ENCODE peak calls at places on chromosomes 1 and 21, in nine cellular contexts. One of them, this sample, is unnamed.

GRCh38 chr1:115323366-115324004 is 14.6 kb downstream of the NGF start:
- DNase-seq in NCI-H1436: no peak
- DNase-seq in AG08396: no peak
- DNase-seq in nucleus accumbens: no peak
- DNase-seq in Panc1: peak; percentile 24
- DNase-seq in stimulated activated CD4-positive, alpha-beta T cell treated with anti-CD3 and anti-CD28 coated beads, Interleukin-4, amount 100 ng/mL, for 4 hours: no peak
- DNase-seq in substantia nigra: no peak
- DNase-seq in neural progenitor cell: no peak
- DNase-seq in CD8-positive, alpha-beta T cell: no peak
- DNase-seq in this sample: peak; percentile 62

GRCh38 chr1:238241607-238242006 is 350.9 kb upstream of the ZP4 start:
- DNase-seq in nucleus accumbens: no peak
- DNase-seq in stimulated activated CD4-positive, alpha-beta T cell treated with anti-CD3 and anti-CD28 coated beads, Interleukin-4, amount 100 ng/mL, for 4 hours: no peak
- DNase-seq in CD8-positive, alpha-beta T cell: no peak
- DNase-seq in neural progenitor cell: no peak
- DNase-seq in Panc1: no peak
- DNase-seq in substantia nigra: no peak
- DNase-seq in AG08396: no peak
- DNase-seq in NCI-H1436: no peak
- DNase-seq in this sample: no peak

GRCh38 chr1:30014031-30014430 is 709.4 kb downstream of the MATN1 start:
- DNase-seq in NCI-H1436: no peak
- DNase-seq in CD8-positive, alpha-beta T cell: no peak
- DNase-seq in AG08396: no peak
- DNase-seq in neural progenitor cell: no peak
- DNase-seq in substantia nigra: no peak
- DNase-seq in Panc1: no peak
- DNase-seq in stimulated activated CD4-positive, alpha-beta T cell treated with anti-CD3 and anti-CD28 coated beads, Interleukin-4, amount 100 ng/mL, for 4 hours: no peak
- DNase-seq in nucleus accumbens: no peak
- DNase-seq in this sample: no peak

GRCh38 chr21:31580866-31581276 is 78.6 kb upstream of the SOD1 start:
- DNase-seq in stimulated activated CD4-positive, alpha-beta T cell treated with anti-CD3 and anti-CD28 coated beads, Interleukin-4, amount 100 ng/mL, for 4 hours: peak; percentile 76
- DNase-seq in AG08396: peak; percentile 53
- DNase-seq in CD8-positive, alpha-beta T cell: peak; percentile 85
- DNase-seq in neural progenitor cell: peak; percentile 83
- DNase-seq in nucleus accumbens: peak; percentile 73
- DNase-seq in substantia nigra: peak; percentile 52
- DNase-seq in NCI-H1436: peak; percentile 66
- DNase-seq in Panc1: peak; percentile 50
- DNase-seq in this sample: peak; percentile 50

GRCh38 chr1:6603424-6603850 is 768 bp upstream of the KLHL21 start:
- DNase-seq in substantia nigra: peak; percentile 48
- DNase-seq in NCI-H1436: no peak
- DNase-seq in stimulated activated CD4-positive, alpha-beta T cell treated with anti-CD3 and anti-CD28 coated beads, Interleukin-4, amount 100 ng/mL, for 4 hours: peak; percentile 38
- DNase-seq in AG08396: peak; percentile 49
- DNase-seq in nucleus accumbens: peak; percentile 87
- DNase-seq in neural progenitor cell: peak; percentile 68
- DNase-seq in Panc1: no peak
- DNase-seq in CD8-positive, alpha-beta T cell: peak; percentile 78
- DNase-seq in this sample: peak; percentile 86

GRCh38 chr1:97093742-97094141 is 372.2 kb downstream of the PTBP2 start:
- DNase-seq in stimulated activated CD4-positive, alpha-beta T cell treated with anti-CD3 and anti-CD28 coated beads, Interleukin-4, amount 100 ng/mL, for 4 hours: no peak
- DNase-seq in CD8-positive, alpha-beta T cell: no peak
- DNase-seq in Panc1: no peak
- DNase-seq in substantia nigra: no peak
- DNase-seq in neural progenitor cell: no peak
- DNase-seq in NCI-H1436: no peak
- DNase-seq in nucleus accumbens: no peak
- DNase-seq in AG08396: no peak
- DNase-seq in this sample: peak; percentile 77

GRCh38 chr1:243882276-243882675 is 32.2 kb upstream of the AKT3 start:
- DNase-seq in neural progenitor cell: no peak
- DNase-seq in stimulated activated CD4-positive, alpha-beta T cell treated with anti-CD3 and anti-CD28 coated beads, Interleukin-4, amount 100 ng/mL, for 4 hours: no peak
- DNase-seq in AG08396: peak; percentile 37
- DNase-seq in Panc1: no peak
- DNase-seq in NCI-H1436: no peak
- DNase-seq in CD8-positive, alpha-beta T cell: no peak
- DNase-seq in substantia nigra: no peak
- DNase-seq in nucleus accumbens: no peak
- DNase-seq in this sample: peak; percentile 60

GRCh38 chr21:31945576-31945975 is 72.8 kb downstream of the HUNK start:
- DNase-seq in stimulated activated CD4-positive, alpha-beta T cell treated with anti-CD3 and anti-CD28 coated beads, Interleukin-4, amount 100 ng/mL, for 4 hours: no peak
- DNase-seq in nucleus accumbens: no peak
- DNase-seq in substantia nigra: no peak
- DNase-seq in NCI-H1436: no peak
- DNase-seq in CD8-positive, alpha-beta T cell: no peak
- DNase-seq in AG08396: peak; percentile 49
- DNase-seq in neural progenitor cell: no peak
- DNase-seq in Panc1: no peak
- DNase-seq in this sample: peak; percentile 3

GRCh38 chr1:29784276-29785136 is 548.2 kb downstream of the PTPRU start:
- DNase-seq in CD8-positive, alpha-beta T cell: peak; percentile 19
- DNase-seq in neural progenitor cell: no peak
- DNase-seq in substantia nigra: no peak
- DNase-seq in nucleus accumbens: no peak
- DNase-seq in stimulated activated CD4-positive, alpha-beta T cell treated with anti-CD3 and anti-CD28 coated beads, Interleukin-4, amount 100 ng/mL, for 4 hours: no peak
- DNase-seq in AG08396: no peak
- DNase-seq in Panc1: no peak
- DNase-seq in NCI-H1436: no peak
- DNase-seq in this sample: no peak

GRCh38 chr1:78004719-78005346 is at the start of gene DNAJB4:
- DNase-seq in CD8-positive, alpha-beta T cell: peak; percentile 60
- DNase-seq in stimulated activated CD4-positive, alpha-beta T cell treated with anti-CD3 and anti-CD28 coated beads, Interleukin-4, amount 100 ng/mL, for 4 hours: peak; percentile 12
- DNase-seq in AG08396: peak; percentile 77
- DNase-seq in NCI-H1436: no peak
- DNase-seq in substantia nigra: peak; percentile 34
- DNase-seq in Panc1: peak; percentile 94
- DNase-seq in nucleus accumbens: peak; percentile 83
- DNase-seq in neural progenitor cell: peak; percentile 81
- DNase-seq in this sample: peak; percentile 99

GRCh38 chr1:51898090-51898734 is 19.7 kb upstream of the NRDC start:
- DNase-seq in CD8-positive, alpha-beta T cell: no peak
- DNase-seq in AG08396: peak; percentile 57
- DNase-seq in NCI-H1436: no peak
- DNase-seq in nucleus accumbens: no peak
- DNase-seq in neural progenitor cell: no peak
- DNase-seq in substantia nigra: no peak
- DNase-seq in stimulated activated CD4-positive, alpha-beta T cell treated with anti-CD3 and anti-CD28 coated beads, Interleukin-4, amount 100 ng/mL, for 4 hours: no peak
- DNase-seq in Panc1: peak; percentile 58
- DNase-seq in this sample: peak; percentile 82

GRCh38 chr1:214008791-214009612 is 21.2 kb downstream of the PROX1 start:
- DNase-seq in stimulated activated CD4-positive, alpha-beta T cell treated with anti-CD3 and anti-CD28 coated beads, Interleukin-4, amount 100 ng/mL, for 4 hours: no peak
- DNase-seq in AG08396: no peak
- DNase-seq in NCI-H1436: peak; percentile 37
- DNase-seq in neural progenitor cell: peak; percentile 40
- DNase-seq in Panc1: no peak
- DNase-seq in substantia nigra: no peak
- DNase-seq in CD8-positive, alpha-beta T cell: no peak
- DNase-seq in nucleus accumbens: no peak
- DNase-seq in this sample: no peak

GRCh38 chr1:53525595-53525994 is 66.4 kb downstream of the DMRTB1 start:
- DNase-seq in CD8-positive, alpha-beta T cell: no peak
- DNase-seq in neural progenitor cell: peak; percentile 35
- DNase-seq in NCI-H1436: no peak
- DNase-seq in nucleus accumbens: no peak
- DNase-seq in Panc1: no peak
- DNase-seq in stimulated activated CD4-positive, alpha-beta T cell treated with anti-CD3 and anti-CD28 coated beads, Interleukin-4, amount 100 ng/mL, for 4 hours: no peak
- DNase-seq in AG08396: no peak
- DNase-seq in substantia nigra: no peak
- DNase-seq in this sample: no peak